ENCODE peak calls at places on chromosome 21, in nine cellular contexts. One of them, this sample, is unnamed.

GRCh38 chr21:36150192-36150711 is 6.4 kb upstream of the DOP1B start:
- DNase-seq in HAP-1: no peak
- DNase-seq in NCI-H345: no peak
- DNase-seq in H54: no peak
- DNase-seq in HFFc6: peak
- DNase-seq in left ventricle myocardium inferior: peak
- DNase-seq in C1 segment of cervical spinal cord: no peak
- DNase-seq in AG09309: no peak
- DNase-seq in epithelial cell of esophagus: no peak
- DNase-seq in this sample: no peak

GRCh38 chr21:41956926-41957729 is 3.3 kb upstream of the C2CD2 start:
- DNase-seq in HAP-1: no peak
- DNase-seq in NCI-H345: no peak
- DNase-seq in H54: peak
- DNase-seq in HFFc6: peak
- DNase-seq in left ventricle myocardium inferior: no peak
- DNase-seq in C1 segment of cervical spinal cord: no peak
- DNase-seq in AG09309: peak
- DNase-seq in epithelial cell of esophagus: peak
- DNase-seq in this sample: no peak

GRCh38 chr21:44887807-44888580 is 14.5 kb upstream of the PTTG1IP start:
- DNase-seq in HAP-1: no peak
- DNase-seq in NCI-H345: no peak
- DNase-seq in H54: no peak
- DNase-seq in HFFc6: no peak
- DNase-seq in left ventricle myocardium inferior: peak
- DNase-seq in C1 segment of cervical spinal cord: no peak
- DNase-seq in AG09309: no peak
- DNase-seq in epithelial cell of esophagus: no peak
- DNase-seq in this sample: no peak

GRCh38 chr21:40051801-40052200 is 184.6 kb downstream of the PCP4 start:
- DNase-seq in HAP-1: no peak
- DNase-seq in NCI-H345: no peak
- DNase-seq in H54: no peak
- DNase-seq in HFFc6: no peak
- DNase-seq in left ventricle myocardium inferior: no peak
- DNase-seq in C1 segment of cervical spinal cord: no peak
- DNase-seq in AG09309: no peak
- DNase-seq in epithelial cell of esophagus: no peak
- DNase-seq in this sample: no peak

GRCh38 chr21:21366277-21366676 is 368.1 kb downstream of the NCAM2 start:
- DNase-seq in HAP-1: no peak
- DNase-seq in NCI-H345: no peak
- DNase-seq in H54: no peak
- DNase-seq in HFFc6: no peak
- DNase-seq in left ventricle myocardium inferior: no peak
- DNase-seq in C1 segment of cervical spinal cord: no peak
- DNase-seq in AG09309: no peak
- DNase-seq in epithelial cell of esophagus: no peak
- DNase-seq in this sample: no peak

GRCh38 chr21:35178098-35178497 is 129.0 kb upstream of the RUNX1 start:
- DNase-seq in HAP-1: no peak
- DNase-seq in NCI-H345: no peak
- DNase-seq in H54: no peak
- DNase-seq in HFFc6: no peak
- DNase-seq in left ventricle myocardium inferior: no peak
- DNase-seq in C1 segment of cervical spinal cord: no peak
- DNase-seq in AG09309: no peak
- DNase-seq in epithelial cell of esophagus: no peak
- DNase-seq in this sample: no peak

GRCh38 chr21:43855955-43856354 is 9.1 kb upstream of the AGPAT3 start:
- DNase-seq in HAP-1: no peak
- DNase-seq in NCI-H345: no peak
- DNase-seq in H54: no peak
- DNase-seq in HFFc6: no peak
- DNase-seq in left ventricle myocardium inferior: no peak
- DNase-seq in C1 segment of cervical spinal cord: no peak
- DNase-seq in AG09309: no peak
- DNase-seq in epithelial cell of esophagus: no peak
- DNase-seq in this sample: no peak

GRCh38 chr21:44087426-44088400 is 19.5 kb upstream of the PWP2 start:
- DNase-seq in HAP-1: no peak
- DNase-seq in NCI-H345: no peak
- DNase-seq in H54: no peak
- DNase-seq in HFFc6: no peak
- DNase-seq in left ventricle myocardium inferior: no peak
- DNase-seq in C1 segment of cervical spinal cord: no peak
- DNase-seq in AG09309: no peak
- DNase-seq in epithelial cell of esophagus: no peak
- DNase-seq in this sample: no peak

GRCh38 chr21:43323244-43324005 is 103.5 kb downstream of the SIK1 start:
- DNase-seq in HAP-1: no peak
- DNase-seq in NCI-H345: no peak
- DNase-seq in H54: no peak
- DNase-seq in HFFc6: no peak
- DNase-seq in left ventricle myocardium inferior: peak
- DNase-seq in C1 segment of cervical spinal cord: peak
- DNase-seq in AG09309: no peak
- DNase-seq in epithelial cell of esophagus: no peak
- DNase-seq in this sample: no peak

GRCh38 chr21:40186036-40186435 is 318.8 kb downstream of the PCP4 start:
- DNase-seq in HAP-1: no peak
- DNase-seq in NCI-H345: no peak
- DNase-seq in H54: no peak
- DNase-seq in HFFc6: peak
- DNase-seq in left ventricle myocardium inferior: no peak
- DNase-seq in C1 segment of cervical spinal cord: no peak
- DNase-seq in AG09309: peak
- DNase-seq in epithelial cell of esophagus: no peak
- DNase-seq in this sample: no peak